ENCODE peak calls at places on chromosomes 11 and 22, in four cellular contexts. I is H1, P is astrocyte, L is OCI-LY7. N is an unnamed sample.

GRCh38 chr11:77201370-77201769 is 73.3 kb downstream of the MYO7A start:
- DNase-seq in I (no peak), P (no peak), L (no peak), N (no peak)

GRCh38 chr22:37510046-37510445 is 9.2 kb downstream of the CARD10 start:
- DNase-seq in I (no peak), P (no peak), L (no peak), N (no peak)

GRCh38 chr11:27720277-27720830 is 20.1 kb upstream of the BDNF start:
- DNase-seq in I (no peak), P (no peak), L (no peak), N (peak; percentile 94)

GRCh38 chr11:5689551-5689983 is at the start of gene TRIM22:
- DNase-seq in I (peak; percentile 15), P (peak; percentile 76), L (peak; percentile 86), N (peak; percentile 43)

GRCh38 chr22:30694638-30695350 is at the start of gene OSBP2:
- DNase-seq in I (no peak), P (no peak), L (no peak), N (peak; percentile 78)

GRCh38 chr11:103109818-103110388 is 677 bp downstream of the DYNC2H1 start:
- DNase-seq in I (no peak), P (no peak), L (no peak), N (peak; percentile 20)

GRCh38 chr22:48373626-48374173 is 1454.0 kb downstream of the BRD1 start:
- DNase-seq in I (no peak), P (no peak), L (no peak), N (no peak)

GRCh38 chr22:17091851-17092250 is 7.1 kb downstream of the IL17RA start:
- DNase-seq in I (no peak), P (no peak), L (no peak), N (no peak)

GRCh38 chr22:46933526-46933925 is 171.1 kb downstream of the TBC1D22A start:
- DNase-seq in I (no peak), P (no peak), L (no peak), N (no peak)

GRCh38 chr11:69425895-69426544 is 55.4 kb upstream of the LINC01488 start:
- DNase-seq in I (no peak), P (no peak), L (no peak), N (no peak)

GRCh38 chr11:32991898-32992297 is 23.8 kb upstream of the DEPDC7 start:
- DNase-seq in I (no peak), P (no peak), L (no peak), N (no peak)

GRCh38 chr22:41838842-41839618 is 6.1 kb downstream of the SREBF2 start:
- DNase-seq in I (no peak), P (no peak), L (no peak), N (no peak)

GRCh38 chr11:77252555-77253270 is 48.8 kb downstream of the GDPD4 start:
- DNase-seq in I (no peak), P (no peak), L (no peak), N (no peak)

GRCh38 chr11:8384199-8384821 is 120.6 kb upstream of the LMO1 start:
- DNase-seq in I (no peak), P (peak; percentile 17), L (no peak), N (peak; percentile 64)

GRCh38 chr11:72741849-72742521 is 10.2 kb downstream of the ARAP1 start:
- DNase-seq in I (no peak), P (no peak), L (no peak), N (no peak)

GRCh38 chr11:8803973-8804372 is 107.0 kb upstream of the AKIP1 start:
- DNase-seq in I (no peak), P (no peak), L (no peak), N (no peak)

GRCh38 chr22:42949159-42949558 is 65.8 kb downstream of the PACSIN2 start:
- DNase-seq in I (no peak), P (peak; percentile 64), L (no peak), N (no peak)

GRCh38 chr11:87358461-87358860 is 320.7 kb downstream of the TMEM135 start:
- DNase-seq in I (no peak), P (no peak), L (peak; percentile 79), N (no peak)

GRCh38 chr22:40348025-40348658 is 1.8 kb downstream of the ADSL start:
- DNase-seq in I (no peak), P (peak; percentile 26), L (peak; percentile 71), N (peak; percentile 56)

GRCh38 chr11:81570669-81571068 is 1163.0 kb downstream of the FAM181B start:
- DNase-seq in I (no peak), P (no peak), L (no peak), N (no peak)

GRCh38 chr11:109789911-109790310 is 303.3 kb upstream of the ZC3H12C start:
- DNase-seq in I (no peak), P (peak; percentile 70), L (no peak), N (no peak)

GRCh38 chr11:24253237-24253760 is 243.6 kb upstream of the LUZP2 start:
- DNase-seq in I (no peak), P (no peak), L (no peak), N (no peak)

GRCh38 chr11:123585206-123585605 is 69.2 kb downstream of the SCN3B start:
- DNase-seq in I (no peak), P (no peak), L (no peak), N (no peak)

GRCh38 chr22:42892571-42893316 is 35.7 kb upstream of the ARFGAP3 start:
- DNase-seq in I (no peak), P (no peak), L (no peak), N (no peak)

GRCh38 chr11:128889657-128890213 is 1.4 kb upstream of the KCNJ5 start:
- DNase-seq in I (no peak), P (no peak), L (no peak), N (peak; percentile 40)

GRCh38 chr11:121194731-121195596 is 93.9 kb downstream of the TECTA start:
- DNase-seq in I (no peak), P (peak; percentile 25), L (peak; percentile 74), N (peak; percentile 74)

GRCh38 chr22:46754110-46754799 is 8.2 kb upstream of the TBC1D22A start:
- DNase-seq in I (no peak), P (peak; percentile 97), L (no peak), N (no peak)

GRCh38 chr11:129985823-129986222 is 16.8 kb downstream of the PRDM10 start:
- DNase-seq in I (no peak), P (no peak), L (peak; percentile 37), N (no peak)

GRCh38 chr22:29476116-29476515 is 3.9 kb upstream of the NEFH start:
- DNase-seq in I (no peak), P (no peak), L (no peak), N (peak; percentile 59)

GRCh38 chr11:1391165-1392010 is 1.7 kb downstream of the BRSK2 start:
- DNase-seq in I (no peak), P (no peak), L (no peak), N (peak; percentile 65)

GRCh38 chr11:88402784-88403183 is 65.2 kb upstream of the CTSC start:
- DNase-seq in I (no peak), P (peak; percentile 60), L (no peak), N (no peak)

GRCh38 chr22:48337957-48338792 is 1489.5 kb downstream of the BRD1 start:
- DNase-seq in I (no peak), P (no peak), L (no peak), N (no peak)

GRCh38 chr11:128903248-128904041 is 12.3 kb downstream of the KCNJ5 start:
- DNase-seq in I (no peak), P (peak; percentile 85), L (no peak), N (peak; percentile 50)

GRCh38 chr11:62752177-62752785 is 1.7 kb downstream of the ZBTB3 start:
- DNase-seq in I (no peak), P (no peak), L (no peak), N (no peak)

GRCh38 chr11:62753736-62754603 is at the start of gene ZBTB3:
- DNase-seq in I (peak; percentile 99), P (peak; percentile 98), L (peak; percentile 99), N (peak; percentile 99)

GRCh38 chr11:62755086-62755615 is 1.2 kb upstream of the ZBTB3 start:
- DNase-seq in I (no peak), P (no peak), L (no peak), N (no peak)

GRCh38 chr11:62757846-62758788 is 3.3 kb upstream of the POLR2G start:
- DNase-seq in I (peak; percentile 76), P (no peak), L (no peak), N (no peak)

DNA sequence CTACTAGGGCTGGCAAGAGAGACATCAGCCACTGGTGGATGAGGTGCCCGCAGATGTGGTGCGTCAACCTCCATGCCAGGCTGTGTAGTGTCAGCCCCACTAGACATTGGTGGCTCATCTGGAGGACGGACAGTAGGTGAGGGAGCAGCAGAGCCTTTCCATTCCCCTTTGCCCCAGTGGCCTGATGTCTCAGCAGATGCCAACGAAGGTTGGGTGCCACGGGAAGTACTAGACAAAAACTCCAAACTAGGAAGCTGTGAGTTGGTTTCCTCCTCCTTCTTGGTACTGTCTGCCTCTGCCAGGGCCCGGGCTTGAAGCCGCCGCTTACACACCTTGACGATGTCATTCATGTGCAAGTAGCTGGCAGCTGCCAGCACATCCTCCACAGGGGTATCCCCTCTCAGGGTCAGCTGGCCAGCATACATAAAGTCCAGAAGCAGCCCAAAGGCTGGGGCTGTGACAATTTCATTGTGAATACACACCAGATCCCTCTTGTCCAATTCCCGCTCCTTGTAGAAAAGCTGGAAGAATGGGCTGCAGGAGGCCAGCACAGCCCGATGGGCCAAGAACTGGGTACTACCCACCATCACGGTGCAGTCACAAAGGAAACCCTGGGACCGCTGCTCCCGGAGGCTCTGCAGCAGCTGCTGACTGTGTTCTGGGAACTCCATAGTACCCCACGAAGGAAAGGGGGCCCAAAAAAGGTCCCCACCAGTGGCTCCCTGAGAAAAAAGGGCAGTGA is 795 bp downstream of the ZBTB3 start:
- DNase-seq in I (no peak), P (no peak), L (no peak), N (no peak)
- H2AFZ ChIP-seq in I (no peak overlapping the region), P (peak overlapping the region; percentile 58), L (no peak overlapping the region), N (peak overlapping the region; percentile 47)

GRCh38 chr22:44578115-44578457 is 80.1 kb upstream of the RTL6 start:
- DNase-seq in I (no peak), P (no peak), L (no peak), N (no peak)

GRCh38 chr22:44576311-44577260 is 78.6 kb upstream of the RTL6 start:
- DNase-seq in I (no peak), P (no peak), L (no peak), N (no peak)

GRCh38 chr22:44577391-44578114 is 79.5 kb upstream of the RTL6 start:
- DNase-seq in I (no peak), P (no peak), L (no peak), N (no peak)

GRCh38 chr22:44580176-44580575 is 82.1 kb upstream of the RTL6 start:
- DNase-seq in I (no peak), P (no peak), L (no peak), N (no peak)

GRCh38 chr22:44578516-44579230 is 80.6 kb upstream of the RTL6 start:
- DNase-seq in I (no peak), P (no peak), L (no peak), N (no peak)
- H2AFZ ChIP-seq in I (no peak overlapping the region), P (no peak overlapping the region), L (no peak overlapping the region), N (no peak overlapping the region)

GRCh38 chr11:46347637-46348311 is 511 bp downstream of the DGKZ start:
- DNase-seq in I (no peak), P (no peak), L (no peak), N (no peak)
- H2AFZ ChIP-seq in I (no peak overlapping the region), P (peak overlapping the region; percentile 56), L (no peak overlapping the region), N (peak overlapping the region; percentile 48)

GRCh38 chr11:94199367-94200130 is 70.9 kb downstream of the PANX1 start:
- DNase-seq in I (no peak), P (no peak), L (no peak), N (no peak)

GRCh38 chr11:94198718-94199117 is 70.1 kb downstream of the PANX1 start:
- DNase-seq in I (no peak), P (no peak), L (no peak), N (no peak)

GRCh38 chr11:94196363-94196762 is 67.7 kb downstream of the PANX1 start:
- DNase-seq in I (no peak), P (no peak), L (no peak), N (no peak)

GRCh38 chr11:94203070-94203469 is 74.4 kb downstream of the PANX1 start:
- DNase-seq in I (no peak), P (no peak), L (no peak), N (no peak)

GRCh38 chr11:94201004-94201465 is 72.4 kb downstream of the PANX1 start:
- DNase-seq in I (no peak), P (peak; percentile 65), L (no peak), N (no peak)
- H2AFZ ChIP-seq in I (no peak overlapping the region), P (no peak overlapping the region), L (no peak overlapping the region), N (no peak overlapping the region)

N was measured in neural progenitor cell.